ENCODE peak calls at places on chromosomes 11 and 22, in ten cellular contexts. G is ELR; S is stomach; E is activated CD8-positive, alpha-beta memory T cell treated with anti-CD3 and anti-CD28 coated beads for 1 hour; M is mesendoderm; Z is T-helper 9 cell; N is GM03348; X is left cardiac atrium; U is A549; I is EH. W is an unnamed sample.

GRCh38 chr11:120343429-120343828 is 7.2 kb downstream of the ARHGEF12 start:
- DNase-seq in G (no peak), S (no peak), E (no peak), M (no peak), Z (no peak), N (no peak), X (no peak), U (no peak), I (no peak), W (no peak)

GRCh38 chr11:124174001-124174400 is 9.1 kb upstream of the OR10D3 start:
- DNase-seq in G (peak), S (no peak), E (no peak), M (peak), Z (no peak), N (peak), X (no peak), U (peak), I (peak), W (no peak)

GRCh38 chr11:122038543-122038942 is 77.5 kb downstream of the BLID start:
- DNase-seq in G (peak), S (no peak), E (no peak), M (peak), Z (no peak), N (peak), X (no peak), U (no peak), I (peak), W (no peak)

GRCh38 chr11:65565624-65566453 is 4.4 kb upstream of the ZNRD2 start:
- DNase-seq in G (peak), S (no peak), E (no peak), M (no peak), Z (peak), N (no peak), X (no peak), U (no peak), I (peak), W (peak)

GRCh38 chr22:24424001-24424900 is 3.1 kb upstream of the ADORA2A start:
- DNase-seq in G (peak), S (no peak), E (no peak), M (no peak), Z (peak), N (no peak), X (no peak), U (no peak), I (no peak), W (peak)

GRCh38 chr11:117828641-117829368 is 4.3 kb upstream of the FXYD2 start:
- DNase-seq in G (peak), S (peak), E (peak), M (peak), Z (peak), N (peak), X (peak), U (peak), I (peak), W (peak)

GRCh38 chr22:35749808-35750207 is 32.1 kb downstream of the APOL5 start:
- DNase-seq in G (no peak), S (no peak), E (no peak), M (peak), Z (no peak), N (no peak), X (no peak), U (no peak), I (peak), W (no peak)

GRCh38 chr22:29259253-29259899 is 8.4 kb downstream of the RHBDD3 start:
- DNase-seq in G (peak), S (no peak), E (no peak), M (peak), Z (no peak), N (no peak), X (no peak), U (peak), I (no peak), W (no peak)

GRCh38 chr11:62421996-62422395 is 3.2 kb downstream of the SCGB1A1 start:
- DNase-seq in G (no peak), S (no peak), E (no peak), M (no peak), Z (no peak), N (no peak), X (no peak), U (no peak), I (no peak), W (no peak)

GRCh38 chr22:36611241-36611976 is 82.4 kb upstream of the EIF3D start:
- DNase-seq in G (no peak), S (no peak), E (no peak), M (no peak), Z (no peak), N (no peak), X (no peak), U (no peak), I (no peak), W (no peak)

GRCh38 chr11:14974021-14974698 is 2.0 kb upstream of the CALCA start:
- DNase-seq in G (no peak), S (no peak), E (no peak), M (peak), Z (no peak), N (peak), X (peak), U (no peak), I (no peak), W (no peak)

GRCh38 chr11:103338621-103339484 is 229.6 kb downstream of the DYNC2H1 start:
- DNase-seq in G (peak), S (no peak), E (no peak), M (peak), Z (no peak), N (peak), X (no peak), U (no peak), I (peak), W (no peak)

GRCh38 chr22:41940853-41941765 is 5.8 kb downstream of the CENPM start:
- DNase-seq in G (peak), S (peak), E (peak), M (peak), Z (peak), N (peak), X (peak), U (peak), I (peak), W (peak)

W was measured in T-helper 2 cell.